ENCODE peak calls at places on chromosome 7, in nine cellular contexts. One of them, this sample, is unnamed.

GRCh38 chr7:1536768-1537630 is 6.5 kb downstream of the MAFK start:
- DNase-seq in NCI-H1092 treated with DMSO at 0.1 percent for 48 hours: no peak
- DNase-seq in epithelial cell of esophagus: peak; percentile 96
- DNase-seq in mucosa of descending colon: peak; percentile 87
- DNase-seq in progenitor cell of endocrine pancreas: peak; percentile 81
- DNase-seq in H9: peak; percentile 86
- DNase-seq in KG1: no peak
- DNase-seq in activated CD8-positive, alpha-beta memory T cell treated with anti-CD3 and anti-CD28 coated beads for 24 hours: no peak
- DNase-seq in T-helper 1 cell: no peak
- DNase-seq in this sample: peak; percentile 99

GRCh38 chr7:45026984-45027773 is 27.2 kb downstream of the CCM2 start:
- DNase-seq in NCI-H1092 treated with DMSO at 0.1 percent for 48 hours: no peak
- DNase-seq in epithelial cell of esophagus: peak; percentile 56
- DNase-seq in mucosa of descending colon: no peak
- DNase-seq in progenitor cell of endocrine pancreas: no peak
- DNase-seq in H9: no peak
- DNase-seq in KG1: peak; percentile 76
- DNase-seq in activated CD8-positive, alpha-beta memory T cell treated with anti-CD3 and anti-CD28 coated beads for 24 hours: no peak
- DNase-seq in T-helper 1 cell: no peak
- DNase-seq in this sample: peak; percentile 75

GRCh38 chr7:137820677-137821420 is 25.9 kb downstream of the DGKI start:
- DNase-seq in NCI-H1092 treated with DMSO at 0.1 percent for 48 hours: peak; percentile 89
- DNase-seq in epithelial cell of esophagus: peak; percentile 5
- DNase-seq in mucosa of descending colon: peak; percentile 25
- DNase-seq in progenitor cell of endocrine pancreas: no peak
- DNase-seq in H9: peak; percentile 80
- DNase-seq in KG1: no peak
- DNase-seq in activated CD8-positive, alpha-beta memory T cell treated with anti-CD3 and anti-CD28 coated beads for 24 hours: no peak
- DNase-seq in T-helper 1 cell: no peak
- DNase-seq in this sample: peak; percentile 42

GRCh38 chr7:96709381-96710228 is at the start of gene SEM1:
- DNase-seq in NCI-H1092 treated with DMSO at 0.1 percent for 48 hours: peak; percentile 90
- DNase-seq in epithelial cell of esophagus: peak; percentile 88
- DNase-seq in mucosa of descending colon: peak; percentile 84
- DNase-seq in progenitor cell of endocrine pancreas: peak; percentile 40
- DNase-seq in H9: peak; percentile 79
- DNase-seq in KG1: peak; percentile 5
- DNase-seq in activated CD8-positive, alpha-beta memory T cell treated with anti-CD3 and anti-CD28 coated beads for 24 hours: peak; percentile 84
- DNase-seq in T-helper 1 cell: peak; percentile 44
- DNase-seq in this sample: peak; percentile 85

GRCh38 chr7:134703781-134704180 is 57.1 kb downstream of the BPGM start:
- DNase-seq in NCI-H1092 treated with DMSO at 0.1 percent for 48 hours: no peak
- DNase-seq in epithelial cell of esophagus: no peak
- DNase-seq in mucosa of descending colon: no peak
- DNase-seq in progenitor cell of endocrine pancreas: no peak
- DNase-seq in H9: no peak
- DNase-seq in KG1: no peak
- DNase-seq in activated CD8-positive, alpha-beta memory T cell treated with anti-CD3 and anti-CD28 coated beads for 24 hours: no peak
- DNase-seq in T-helper 1 cell: no peak
- DNase-seq in this sample: no peak

GRCh38 chr7:101602484-101603241 is 26.4 kb downstream of the MYL10 start:
- DNase-seq in NCI-H1092 treated with DMSO at 0.1 percent for 48 hours: peak; percentile 61
- DNase-seq in epithelial cell of esophagus: peak; percentile 78
- DNase-seq in mucosa of descending colon: peak; percentile 85
- DNase-seq in progenitor cell of endocrine pancreas: peak; percentile 81
- DNase-seq in H9: peak; percentile 93
- DNase-seq in KG1: peak; percentile 3
- DNase-seq in activated CD8-positive, alpha-beta memory T cell treated with anti-CD3 and anti-CD28 coated beads for 24 hours: peak; percentile 87
- DNase-seq in T-helper 1 cell: peak; percentile 52
- DNase-seq in this sample: peak; percentile 69

GRCh38 chr7:4361774-4362173 is 320.3 kb upstream of the FOXK1 start:
- DNase-seq in NCI-H1092 treated with DMSO at 0.1 percent for 48 hours: no peak
- DNase-seq in epithelial cell of esophagus: no peak
- DNase-seq in mucosa of descending colon: no peak
- DNase-seq in progenitor cell of endocrine pancreas: no peak
- DNase-seq in H9: no peak
- DNase-seq in KG1: no peak
- DNase-seq in activated CD8-positive, alpha-beta memory T cell treated with anti-CD3 and anti-CD28 coated beads for 24 hours: no peak
- DNase-seq in T-helper 1 cell: no peak
- DNase-seq in this sample: no peak

GRCh38 chr7:100822236-100823139 is 4.8 kb downstream of the EPHB4 start:
- DNase-seq in NCI-H1092 treated with DMSO at 0.1 percent for 48 hours: no peak
- DNase-seq in epithelial cell of esophagus: no peak
- DNase-seq in mucosa of descending colon: no peak
- DNase-seq in progenitor cell of endocrine pancreas: no peak
- DNase-seq in H9: no peak
- DNase-seq in KG1: no peak
- DNase-seq in activated CD8-positive, alpha-beta memory T cell treated with anti-CD3 and anti-CD28 coated beads for 24 hours: no peak
- DNase-seq in T-helper 1 cell: no peak
- DNase-seq in this sample: no peak